ENCODE peak calls at places on chromosomes 3 and 15, in six cellular contexts. W is H1, X is GM12878, R is HepG2, G is K562, T is HCT116. M is an unnamed sample. For H3K4me1, the result is how much of the 10 kb centered on the place peaks cover.

GRCh38 chr3:138477801-138478200 is 43.4 kb downstream of the ESYT3 start:
- DNase-seq in W (no peak), X (no peak), R (no peak), G (no peak), T (no peak), M (no peak)

GRCh38 chr3:15926866-15927265 is 129.1 kb upstream of the ANKRD28 start:
- DNase-seq in W (no peak), X (no peak), R (no peak), G (no peak), T (no peak), M (no peak)

GRCh38 chr15:33865416-33865815 is 102.9 kb upstream of the CHRM5 start:
- DNase-seq in W (no peak), X (no peak), R (no peak), G (no peak), T (no peak), M (no peak)

GRCh38 chr3:102125994-102126368 is 276.7 kb downstream of the NFKBIZ start:
- DNase-seq in W (no peak), X (no peak), R (no peak), G (no peak), T (no peak), M (no peak)

GRCh38 chr3:184078851-184079250 is 18.0 kb upstream of the HTR3E start:
- DNase-seq in W (no peak), X (no peak), R (no peak), G (no peak), T (no peak), M (no peak)

GRCh38 chr15:44735482-44736260 is 657 bp upstream of the TRIM69 start:
- DNase-seq in W (no peak), X (no peak), R (no peak), G (no peak), T (no peak), M (no peak)

GRCh38 chr3:123459867-123460266 is 11.0 kb upstream of the ADCY5 start:
- DNase-seq in W (no peak), X (no peak), R (no peak), G (no peak), T (no peak), M (no peak)

GRCh38 chr3:29353807-29354206 is 72.9 kb downstream of the RBMS3 start:
- DNase-seq in W (no peak), X (no peak), R (no peak), G (no peak), T (no peak), M (no peak)

GRCh38 chr15:34755419-34755773 is 598 bp upstream of the GJD2 start:
- DNase-seq in W (no peak), X (no peak), R (no peak), G (no peak), T (no peak), M (no peak)

GRCh38 chr3:116288480-116288879 is 156.8 kb downstream of the LSAMP start:
- DNase-seq in W (no peak), X (peak), R (no peak), G (no peak), T (no peak), M (no peak)

GRCh38 chr3:131421957-131422498 is 40.5 kb downstream of the NUDT16 start:
- DNase-seq in W (no peak), X (no peak), R (no peak), G (no peak), T (no peak), M (no peak)

GRCh38 chr15:74319596-74320357 is 47.7 kb downstream of the CYP11A1 start:
- DNase-seq in W (no peak), X (no peak), R (no peak), G (no peak), T (no peak), M (no peak)

GRCh38 chr3:178406206-178406605 is 130.0 kb upstream of the KCNMB2 start:
- DNase-seq in W (no peak), X (no peak), R (no peak), G (no peak), T (no peak), M (no peak)

GRCh38 chr15:39239562-39239961 is 341.3 kb upstream of the THBS1 start:
- DNase-seq in W (no peak), X (no peak), R (no peak), G (no peak), T (no peak), M (no peak)

GRCh38 chr3:50167069-50167781 is 12.1 kb downstream of the SEMA3F start:
- DNase-seq in W (no peak), X (no peak), R (peak), G (no peak), T (no peak), M (peak)

GRCh38 chr3:50164481-50164880 is 9.4 kb downstream of the SEMA3F start:
- DNase-seq in W (no peak), X (no peak), R (no peak), G (no peak), T (no peak), M (no peak)

GRCh38 chr3:50164984-50165383 is 9.9 kb downstream of the SEMA3F start:
- DNase-seq in W (no peak), X (no peak), R (no peak), G (no peak), T (no peak), M (no peak)

GRCh38 chr3:50166309-50167019 is 11.3 kb downstream of the SEMA3F start:
- DNase-seq in W (no peak), X (no peak), R (no peak), G (no peak), T (no peak), M (no peak)

DNA sequence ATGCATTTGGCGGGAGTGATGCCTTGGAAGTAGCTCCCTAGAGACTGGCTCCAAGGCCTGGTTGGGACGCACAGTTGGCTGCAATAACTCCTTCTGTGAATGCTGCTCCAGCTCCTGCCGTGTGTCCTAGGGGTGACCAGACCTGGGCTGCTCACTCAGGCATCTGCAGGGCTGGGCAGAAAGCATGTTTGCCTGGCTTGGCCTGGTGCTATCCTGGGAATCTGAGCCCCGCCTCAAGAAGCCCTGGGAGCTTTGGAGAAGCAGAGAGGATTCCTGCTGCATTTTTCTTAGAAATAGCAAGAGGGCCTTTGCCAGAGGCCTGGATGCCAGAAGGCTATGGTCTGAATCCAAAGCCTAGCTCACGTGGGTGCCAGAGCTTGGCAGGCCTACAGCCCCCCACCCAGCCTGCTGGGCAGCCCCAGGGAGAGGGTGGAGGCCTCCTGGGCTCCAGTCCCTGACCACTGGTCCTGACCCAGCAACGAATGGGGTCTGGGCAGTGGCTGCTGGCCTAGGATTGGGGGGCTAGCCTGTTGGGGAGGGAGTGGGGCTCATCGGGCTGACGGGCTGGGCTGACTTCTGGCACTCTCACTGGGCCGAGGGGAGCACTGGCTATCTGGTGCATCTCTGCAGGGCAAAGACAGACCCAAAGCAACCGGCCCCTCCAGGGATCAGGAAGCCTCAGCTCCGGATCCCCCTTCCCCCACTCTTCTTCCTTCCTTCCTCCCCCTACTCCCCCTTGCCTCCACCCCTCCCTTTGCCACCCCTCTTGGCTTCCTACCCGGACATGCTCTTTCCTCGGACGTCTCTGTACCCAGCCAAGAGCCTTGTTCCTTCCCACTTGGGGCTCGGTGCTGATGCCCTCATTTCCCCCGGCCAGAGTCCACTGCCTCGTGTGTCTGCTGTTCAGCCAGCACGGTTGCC is 10.5 kb downstream of the SEMA3F start:
- DNase-seq in W (no peak), X (no peak), R (no peak), G (no peak), T (no peak), M (peak)
- H3K4me1 ChIP-seq in W (under half), X (under half), R (half or more), G (under half), T (under half), M (half or more)

GRCh38 chr3:42134867-42135464 is 43.8 kb downstream of the TRAK1 start:
- DNase-seq in W (no peak), X (no peak), R (peak), G (no peak), T (no peak), M (no peak)
- TF ChIP-seq POLR2AphosphoS5 in W (no peak), X (no peak), R (no peak), G (no peak), T (no peak), M (no peak)

GRCh38 chr3:122362026-122362425 is 21.0 kb downstream of the MIX23 start:
- DNase-seq in W (no peak), X (no peak), R (no peak), G (no peak), T (no peak), M (no peak)

GRCh38 chr3:122364508-122364907 is 18.5 kb downstream of the MIX23 start:
- DNase-seq in W (no peak), X (no peak), R (no peak), G (no peak), T (no peak), M (no peak)

GRCh38 chr3:122365073-122365472 is 18.0 kb downstream of the MIX23 start:
- DNase-seq in W (no peak), X (no peak), R (no peak), G (no peak), T (no peak), M (no peak)

GRCh38 chr3:122366379-122366749 is 16.7 kb downstream of the MIX23 start:
- DNase-seq in W (no peak), X (no peak), R (peak), G (no peak), T (no peak), M (no peak)
- H2AFZ ChIP-seq in W (no peak), X (no peak), R (no peak), G (no peak), T (no peak), M (no peak)

DNA sequence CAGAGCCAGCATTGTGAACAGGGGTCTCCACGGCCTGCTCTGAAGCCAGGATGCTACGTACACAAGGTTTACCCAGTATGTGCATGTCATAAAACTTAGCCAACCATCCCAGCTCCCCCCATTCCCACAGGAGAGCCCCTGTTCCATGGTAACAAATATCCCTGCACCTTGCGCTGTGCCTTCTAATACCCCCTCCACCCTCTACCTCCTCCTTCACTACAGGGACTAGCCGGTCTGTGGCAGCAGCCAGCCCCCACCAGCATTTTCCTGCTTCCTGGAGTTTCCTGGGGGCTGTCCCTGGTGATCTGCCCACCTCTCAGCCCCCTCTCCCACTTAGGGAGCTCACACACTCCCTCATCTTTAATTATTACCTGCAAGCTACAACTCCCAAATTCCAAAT is 20.4 kb downstream of the ACSBG1 start:
- DNase-seq in W (no peak), X (no peak), R (no peak), G (no peak), T (no peak), M (no peak)
- H3K4me1 ChIP-seq in W (under half), X (under half), R (under half), G (under half), T (under half), M (under half)

GRCh38 chr3:66092175-66092990 is 53.7 kb upstream of the MAGI1 start:
- DNase-seq in W (no peak), X (no peak), R (no peak), G (no peak), T (no peak), M (no peak)

GRCh38 chr3:66098436-66098835 is 59.7 kb upstream of the MAGI1 start:
- DNase-seq in W (no peak), X (no peak), R (no peak), G (no peak), T (no peak), M (no peak)

GRCh38 chr3:66097647-66098046 is 58.9 kb upstream of the MAGI1 start:
- DNase-seq in W (no peak), X (no peak), R (no peak), G (no peak), T (no peak), M (no peak)

GRCh38 chr3:66095295-66096001 is 56.7 kb upstream of the MAGI1 start:
- DNase-seq in W (no peak), X (no peak), R (no peak), G (no peak), T (no peak), M (no peak)

GRCh38 chr3:66093981-66094380 is 55.3 kb upstream of the MAGI1 start:
- DNase-seq in W (no peak), X (no peak), R (no peak), G (no peak), T (no peak), M (no peak)
- TF ChIP-seq POLR2AphosphoS5 in W (no peak), X (no peak), R (no peak), G (no peak), T (no peak), M (no peak)

GRCh38 chr3:100001514-100002270 is 112.6 kb downstream of the FILIP1L start:
- DNase-seq in W (no peak), X (no peak), R (no peak), G (no peak), T (no peak), M (no peak)

GRCh38 chr3:100003609-100004503 is 110.4 kb downstream of the FILIP1L start:
- DNase-seq in W (no peak), X (no peak), R (no peak), G (no peak), T (no peak), M (no peak)

GRCh38 chr3:100001083-100001482 is 113.2 kb downstream of the FILIP1L start:
- DNase-seq in W (no peak), X (no peak), R (no peak), G (no peak), T (no peak), M (no peak)

GRCh38 chr3:100004931-100005330 is 109.4 kb downstream of the FILIP1L start:
- DNase-seq in W (no peak), X (no peak), R (no peak), G (no peak), T (no peak), M (peak)

GRCh38 chr3:100002599-100003350 is 111.5 kb downstream of the FILIP1L start:
- DNase-seq in W (no peak), X (no peak), R (peak), G (no peak), T (peak), M (peak)
- H2AFZ ChIP-seq in W (no peak), X (no peak), R (no peak), G (no peak), T (no peak), M (no peak)

DNA sequence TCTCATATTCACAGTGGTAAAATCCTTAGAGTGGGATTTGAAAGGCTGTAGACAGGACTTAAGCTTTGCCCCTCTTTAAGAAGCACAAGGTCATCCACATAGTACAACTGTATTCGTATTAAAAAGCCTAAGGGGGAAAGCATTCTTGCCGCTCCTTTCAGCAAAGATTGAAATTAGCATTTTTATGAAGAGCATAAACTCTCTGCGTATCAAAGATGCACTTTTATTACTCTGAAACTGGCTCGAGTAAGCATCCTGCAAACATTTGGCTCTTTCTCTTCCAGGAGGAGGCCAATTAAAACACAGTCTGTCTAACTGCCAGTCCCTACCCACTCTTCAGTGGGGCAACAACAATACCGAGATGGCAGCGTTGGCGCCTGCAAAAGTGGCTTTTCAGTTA is 192.5 kb upstream of the TPRG1 start:
- DNase-seq in W (no peak), X (no peak), R (no peak), G (no peak), T (no peak), M (no peak)
- H3K4me1 ChIP-seq in W (under half), X (under half), R (under half), G (under half), T (under half), M (under half)

M was measured in endothelial cell of umbilical vein.